ENCODE peak calls at places on chromosomes 6 and 20, in eight cellular contexts. One of them, this sample, is unnamed. For H3K27me3, the result is how much of the 10 kb centered on the place peaks cover.

GRCh38 chr6:12875061-12875460 is 158.5 kb downstream of the PHACTR1 start:
- DNase-seq in fibroblast of lung: peak
- DNase-seq in BJ: peak
- DNase-seq in GM06990: no peak
- DNase-seq in adipocyte: no peak
- DNase-seq in bronchial epithelial cell: peak
- DNase-seq in heart right ventricle: no peak
- DNase-seq in pancreas: no peak
- DNase-seq in this sample: no peak

GRCh38 chr6:43575105-43575771 is 600 bp downstream of the XPO5 start:
- DNase-seq in fibroblast of lung: peak
- DNase-seq in BJ: no peak
- DNase-seq in GM06990: no peak
- DNase-seq in adipocyte: peak
- DNase-seq in bronchial epithelial cell: peak
- DNase-seq in heart right ventricle: no peak
- DNase-seq in pancreas: peak
- DNase-seq in this sample: no peak

GRCh38 chr6:138410048-138410735 is 6.2 kb downstream of the HEBP2 start:
- DNase-seq in fibroblast of lung: peak
- DNase-seq in BJ: no peak
- DNase-seq in GM06990: no peak
- DNase-seq in adipocyte: peak
- DNase-seq in bronchial epithelial cell: peak
- DNase-seq in heart right ventricle: no peak
- DNase-seq in pancreas: no peak
- DNase-seq in this sample: no peak

GRCh38 chr6:82144007-82144851 is 103.3 kb downstream of the IBTK start:
- DNase-seq in fibroblast of lung: peak
- DNase-seq in BJ: peak
- DNase-seq in GM06990: no peak
- DNase-seq in adipocyte: peak
- DNase-seq in bronchial epithelial cell: peak
- DNase-seq in heart right ventricle: peak
- DNase-seq in pancreas: no peak
- DNase-seq in this sample: no peak

GRCh38 chr6:99334526-99335127 is 14.8 kb downstream of the FAXC start:
- DNase-seq in fibroblast of lung: peak
- DNase-seq in BJ: no peak
- DNase-seq in GM06990: peak
- DNase-seq in adipocyte: peak
- DNase-seq in bronchial epithelial cell: peak
- DNase-seq in heart right ventricle: no peak
- DNase-seq in pancreas: no peak
- DNase-seq in this sample: no peak

GRCh38 chr20:2693286-2693995 is 861 bp downstream of the EBF4 start:
- DNase-seq in fibroblast of lung: peak
- DNase-seq in BJ: no peak
- DNase-seq in GM06990: peak
- DNase-seq in adipocyte: peak
- DNase-seq in bronchial epithelial cell: no peak
- DNase-seq in heart right ventricle: peak
- DNase-seq in pancreas: peak
- DNase-seq in this sample: no peak

GRCh38 chr6:139235666-139236065 is 56.1 kb downstream of the TXLNB start:
- DNase-seq in fibroblast of lung: no peak
- DNase-seq in BJ: no peak
- DNase-seq in GM06990: no peak
- DNase-seq in adipocyte: no peak
- DNase-seq in bronchial epithelial cell: no peak
- DNase-seq in heart right ventricle: no peak
- DNase-seq in pancreas: no peak
- DNase-seq in this sample: no peak

GRCh38 chr20:36919715-36920333 is 31.7 kb downstream of the SAMHD1 start:
- DNase-seq in fibroblast of lung: peak
- DNase-seq in BJ: no peak
- DNase-seq in GM06990: peak
- DNase-seq in adipocyte: peak
- DNase-seq in bronchial epithelial cell: peak
- DNase-seq in heart right ventricle: peak
- DNase-seq in pancreas: no peak
- DNase-seq in this sample: no peak

GRCh38 chr20:50287512-50287911 is 96.9 kb downstream of the CEBPB start:
- DNase-seq in fibroblast of lung: no peak
- DNase-seq in BJ: no peak
- DNase-seq in GM06990: no peak
- DNase-seq in adipocyte: no peak
- DNase-seq in bronchial epithelial cell: no peak
- DNase-seq in heart right ventricle: no peak
- DNase-seq in pancreas: no peak
- DNase-seq in this sample: no peak

GRCh38 chr6:163416380-163416629 is 1.8 kb downstream of the QKI start:
- DNase-seq in fibroblast of lung: no peak
- DNase-seq in BJ: no peak
- DNase-seq in GM06990: no peak
- DNase-seq in adipocyte: peak
- DNase-seq in bronchial epithelial cell: no peak
- DNase-seq in heart right ventricle: no peak
- DNase-seq in pancreas: no peak
- DNase-seq in this sample: no peak

GRCh38 chr6:91633374-91634184 is 1046.7 kb upstream of the MAP3K7 start:
- DNase-seq in fibroblast of lung: no peak
- DNase-seq in BJ: no peak
- DNase-seq in GM06990: peak
- DNase-seq in adipocyte: peak
- DNase-seq in bronchial epithelial cell: peak
- DNase-seq in heart right ventricle: peak
- DNase-seq in pancreas: no peak
- DNase-seq in this sample: no peak

GRCh38 chr20:63690898-63691710 is 5.3 kb upstream of the TNFRSF6B start:
- DNase-seq in fibroblast of lung: no peak
- DNase-seq in BJ: no peak
- DNase-seq in GM06990: no peak
- DNase-seq in adipocyte: no peak
- DNase-seq in bronchial epithelial cell: no peak
- DNase-seq in heart right ventricle: peak
- DNase-seq in pancreas: no peak
- DNase-seq in this sample: no peak

GRCh38 chr6:118350881-118351430 is 197.1 kb upstream of the PLN start:
- DNase-seq in fibroblast of lung: peak
- DNase-seq in BJ: peak
- DNase-seq in GM06990: no peak
- DNase-seq in adipocyte: peak
- DNase-seq in bronchial epithelial cell: no peak
- DNase-seq in heart right ventricle: no peak
- DNase-seq in pancreas: no peak
- DNase-seq in this sample: no peak

GRCh38 chr6:146103416-146104072 is 74.7 kb downstream of the GRM1 start:
- DNase-seq in fibroblast of lung: no peak
- DNase-seq in BJ: no peak
- DNase-seq in GM06990: no peak
- DNase-seq in adipocyte: no peak
- DNase-seq in bronchial epithelial cell: no peak
- DNase-seq in heart right ventricle: no peak
- DNase-seq in pancreas: no peak
- DNase-seq in this sample: no peak

GRCh38 chr20:21105429-21106170 is 558 bp downstream of the LINC00237 start:
- DNase-seq in fibroblast of lung: no peak
- DNase-seq in BJ: no peak
- DNase-seq in GM06990: no peak
- DNase-seq in adipocyte: peak
- DNase-seq in bronchial epithelial cell: no peak
- DNase-seq in heart right ventricle: no peak
- DNase-seq in pancreas: peak
- DNase-seq in this sample: no peak
- H3K27me3 ChIP-seq in fibroblast of lung: half or more
- H3K27me3 ChIP-seq in BJ: half or more
- H3K27me3 ChIP-seq in GM06990: under half
- H3K27me3 ChIP-seq in adipocyte: half or more
- H3K27me3 ChIP-seq in bronchial epithelial cell: half or more
- H3K27me3 ChIP-seq in heart right ventricle: under half
- H3K27me3 ChIP-seq in pancreas: under half
- H3K27me3 ChIP-seq in this sample: under half

GRCh38 chr20:43243672-43244269 is 54.1 kb upstream of the PTPRT start:
- DNase-seq in fibroblast of lung: no peak
- DNase-seq in BJ: no peak
- DNase-seq in GM06990: no peak
- DNase-seq in adipocyte: no peak
- DNase-seq in bronchial epithelial cell: no peak
- DNase-seq in heart right ventricle: no peak
- DNase-seq in pancreas: no peak
- DNase-seq in this sample: no peak

GRCh38 chr20:43244647-43245046 is 54.9 kb upstream of the PTPRT start:
- DNase-seq in fibroblast of lung: no peak
- DNase-seq in BJ: no peak
- DNase-seq in GM06990: no peak
- DNase-seq in adipocyte: no peak
- DNase-seq in bronchial epithelial cell: no peak
- DNase-seq in heart right ventricle: no peak
- DNase-seq in pancreas: no peak
- DNase-seq in this sample: no peak

GRCh38 chr20:43247361-43247760 is 57.7 kb upstream of the PTPRT start:
- DNase-seq in fibroblast of lung: no peak
- DNase-seq in BJ: no peak
- DNase-seq in GM06990: no peak
- DNase-seq in adipocyte: no peak
- DNase-seq in bronchial epithelial cell: no peak
- DNase-seq in heart right ventricle: no peak
- DNase-seq in pancreas: no peak
- DNase-seq in this sample: no peak

GRCh38 chr20:43248341-43248740 is 58.6 kb upstream of the PTPRT start:
- DNase-seq in fibroblast of lung: no peak
- DNase-seq in BJ: no peak
- DNase-seq in GM06990: no peak
- DNase-seq in adipocyte: no peak
- DNase-seq in bronchial epithelial cell: no peak
- DNase-seq in heart right ventricle: no peak
- DNase-seq in pancreas: no peak
- DNase-seq in this sample: no peak
- H3K27me3 ChIP-seq in fibroblast of lung: under half
- H3K27me3 ChIP-seq in BJ: under half
- H3K27me3 ChIP-seq in GM06990: under half
- H3K27me3 ChIP-seq in adipocyte: under half
- H3K27me3 ChIP-seq in bronchial epithelial cell: under half
- H3K27me3 ChIP-seq in heart right ventricle: under half
- H3K27me3 ChIP-seq in pancreas: under half
- H3K27me3 ChIP-seq in this sample: under half

GRCh38 chr6:32410906-32411305 is 3.9 kb upstream of the BTNL2 start:
- DNase-seq in fibroblast of lung: no peak
- DNase-seq in BJ: no peak
- DNase-seq in GM06990: no peak
- DNase-seq in adipocyte: no peak
- DNase-seq in bronchial epithelial cell: no peak
- DNase-seq in heart right ventricle: no peak
- DNase-seq in pancreas: no peak
- DNase-seq in this sample: no peak

GRCh38 chr6:32415521-32416019 is 8.6 kb upstream of the BTNL2 start:
- DNase-seq in fibroblast of lung: peak
- DNase-seq in BJ: no peak
- DNase-seq in GM06990: no peak
- DNase-seq in adipocyte: peak
- DNase-seq in bronchial epithelial cell: peak
- DNase-seq in heart right ventricle: peak
- DNase-seq in pancreas: peak
- DNase-seq in this sample: no peak

GRCh38 chr6:32413427-32414047 is 6.6 kb upstream of the BTNL2 start:
- DNase-seq in fibroblast of lung: peak
- DNase-seq in BJ: peak
- DNase-seq in GM06990: peak
- DNase-seq in adipocyte: peak
- DNase-seq in bronchial epithelial cell: peak
- DNase-seq in heart right ventricle: peak
- DNase-seq in pancreas: peak
- DNase-seq in this sample: no peak

GRCh38 chr6:32411943-32412342 is 5.0 kb upstream of the BTNL2 start:
- DNase-seq in fibroblast of lung: no peak
- DNase-seq in BJ: no peak
- DNase-seq in GM06990: no peak
- DNase-seq in adipocyte: no peak
- DNase-seq in bronchial epithelial cell: no peak
- DNase-seq in heart right ventricle: no peak
- DNase-seq in pancreas: no peak
- DNase-seq in this sample: no peak

DNA sequence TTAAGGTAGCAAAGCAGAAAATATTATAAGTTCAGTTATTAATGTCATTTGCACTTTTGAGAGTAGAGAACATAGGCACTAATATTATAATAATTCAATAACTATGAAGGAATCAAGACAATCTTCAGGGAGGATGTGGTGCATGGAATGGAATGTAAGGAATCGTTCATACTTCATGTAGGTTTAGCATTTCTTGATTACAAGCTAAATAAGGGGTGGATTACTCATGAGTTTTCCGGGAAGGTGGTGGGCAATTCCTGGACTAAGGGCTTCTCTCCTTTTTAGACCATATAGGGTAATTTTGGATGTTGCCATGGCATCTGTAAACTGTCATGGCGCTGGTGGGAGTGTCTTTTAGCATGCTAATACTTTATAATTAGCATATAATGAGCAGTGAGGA is 9.1 kb upstream of the BTNL2 start:
- DNase-seq in fibroblast of lung: peak
- DNase-seq in BJ: no peak
- DNase-seq in GM06990: no peak
- DNase-seq in adipocyte: no peak
- DNase-seq in bronchial epithelial cell: no peak
- DNase-seq in heart right ventricle: no peak
- DNase-seq in pancreas: no peak
- DNase-seq in this sample: no peak
- H3K27me3 ChIP-seq in fibroblast of lung: under half
- H3K27me3 ChIP-seq in BJ: under half
- H3K27me3 ChIP-seq in GM06990: under half
- H3K27me3 ChIP-seq in adipocyte: half or more
- H3K27me3 ChIP-seq in bronchial epithelial cell: under half
- H3K27me3 ChIP-seq in heart right ventricle: under half
- H3K27me3 ChIP-seq in pancreas: under half
- H3K27me3 ChIP-seq in this sample: half or more

DNA sequence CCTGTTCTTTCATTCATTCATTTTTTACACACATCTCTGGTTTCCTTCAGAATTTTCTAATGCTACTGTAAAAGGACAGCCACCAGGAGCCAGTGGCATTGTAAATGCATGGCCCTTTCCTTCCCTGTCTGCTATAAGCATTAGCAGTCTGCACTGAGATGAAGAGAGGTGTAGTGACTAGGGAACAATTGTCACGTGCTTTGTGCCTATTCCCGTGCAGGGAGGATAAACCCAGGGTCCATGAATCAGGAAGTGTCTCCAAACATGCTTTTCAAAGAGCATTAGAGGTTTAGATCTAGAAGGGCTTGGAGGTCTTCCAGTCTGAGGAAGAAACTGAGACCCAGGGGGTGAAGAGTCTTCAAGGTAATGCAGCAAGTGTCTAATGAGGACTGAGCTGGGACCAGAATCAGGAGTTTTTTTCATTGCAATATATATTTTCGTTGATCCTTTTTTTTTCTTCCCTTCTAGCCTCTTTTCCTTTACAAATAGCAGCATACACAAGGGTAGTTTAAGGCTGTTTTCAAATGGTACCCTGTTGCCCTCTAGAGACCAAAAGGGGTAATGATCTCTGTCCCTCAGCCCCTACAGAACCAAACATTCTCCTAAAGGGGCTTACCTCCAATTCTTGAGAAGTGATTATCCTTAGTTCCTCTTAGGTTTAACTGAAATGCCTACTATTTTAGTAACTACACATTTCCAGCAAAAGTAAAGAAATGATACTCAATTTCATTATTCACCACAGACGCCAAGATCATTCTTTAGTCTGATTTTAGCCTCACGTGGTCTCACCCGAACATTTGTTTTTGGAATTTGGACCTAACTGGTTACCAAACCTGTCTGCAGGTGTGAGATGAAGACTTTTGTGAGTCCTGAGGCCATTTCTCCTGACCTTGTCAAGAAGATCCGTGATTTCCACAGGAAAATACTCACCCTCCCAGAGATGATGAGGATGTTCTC is 6.6 kb downstream of the TRIM15 start:
- DNase-seq in fibroblast of lung: peak
- DNase-seq in BJ: no peak
- DNase-seq in GM06990: no peak
- DNase-seq in adipocyte: peak
- DNase-seq in bronchial epithelial cell: peak
- DNase-seq in heart right ventricle: no peak
- DNase-seq in pancreas: no peak
- DNase-seq in this sample: no peak
- H3K27me3 ChIP-seq in fibroblast of lung: under half
- H3K27me3 ChIP-seq in BJ: under half
- H3K27me3 ChIP-seq in GM06990: under half
- H3K27me3 ChIP-seq in adipocyte: half or more
- H3K27me3 ChIP-seq in bronchial epithelial cell: under half
- H3K27me3 ChIP-seq in heart right ventricle: under half
- H3K27me3 ChIP-seq in pancreas: under half
- H3K27me3 ChIP-seq in this sample: under half